ENCODE peak calls at places on chromosomes 5 and 9, in five cellular contexts. U is AG09319, O is hepatocyte, H is mammary epithelial cell, N is astrocyte of the spinal cord. B is an unnamed sample.

GRCh38 chr9:120902286-120902685 is 24.3 kb downstream of the TRAF1 start:
- DNase-seq in U (no peak), O (no peak), H (no peak), N (no peak), B (no peak)

GRCh38 chr5:142939884-142940283 is 169.7 kb downstream of the ARHGAP26 start:
- DNase-seq in U (no peak), O (no peak), H (no peak), N (no peak), B (no peak)

GRCh38 chr9:36759141-36759540 is 186.4 kb downstream of the MELK start:
- DNase-seq in U (no peak), O (no peak), H (no peak), N (no peak), B (no peak)

GRCh38 chr5:138783976-138784375 is 30.8 kb downstream of the CTNNA1 start:
- DNase-seq in U (no peak), O (no peak), H (no peak), N (no peak), B (no peak)

GRCh38 chr9:5278486-5278885 is 26.0 kb downstream of the RLN2 start:
- DNase-seq in U (no peak), O (no peak), H (no peak), N (no peak), B (no peak)

GRCh38 chr5:151063590-151063989 is 17.2 kb downstream of the TNIP1 start:
- DNase-seq in U (no peak), O (no peak), H (no peak), N (no peak), B (no peak)

GRCh38 chr9:105259731-105260612 is 15.5 kb downstream of the SLC44A1 start:
- DNase-seq in U (no peak), O (no peak), H (no peak), N (no peak), B (no peak)

GRCh38 chr5:41843456-41844112 is 26.6 kb downstream of the OXCT1 start:
- DNase-seq in U (peak), O (peak), H (peak), N (peak), B (no peak)

GRCh38 chr5:61293051-61293450 is 39.0 kb upstream of the ZSWIM6 start:
- DNase-seq in U (no peak), O (no peak), H (no peak), N (no peak), B (no peak)

GRCh38 chr9:88322906-88323566 is 65.2 kb upstream of the SPIN1 start:
- DNase-seq in U (no peak), O (no peak), H (peak), N (peak), B (no peak)

GRCh38 chr5:129019401-129019908 is 54.2 kb downstream of the SLC27A6 start:
- DNase-seq in U (no peak), O (no peak), H (no peak), N (no peak), B (no peak)

GRCh38 chr5:174259691-174260420 is 214.3 kb downstream of the NSG2 start:
- DNase-seq in U (no peak), O (no peak), H (no peak), N (no peak), B (no peak)

GRCh38 chr5:66689522-66690220 is 93.5 kb downstream of the MAST4 start:
- DNase-seq in U (no peak), O (no peak), H (no peak), N (no peak), B (no peak)

GRCh38 chr5:31173621-31174020 is 19.9 kb upstream of the CDH6 start:
- DNase-seq in U (no peak), O (no peak), H (no peak), N (no peak), B (no peak)

GRCh38 chr5:5063533-5063953 is 76.6 kb upstream of the ADAMTS16 start:
- DNase-seq in U (no peak), O (no peak), H (no peak), N (no peak), B (no peak)

GRCh38 chr5:139371482-139372435 is 11.3 kb downstream of the SLC23A1 start:
- DNase-seq in U (no peak), O (no peak), H (no peak), N (peak), B (peak)

GRCh38 chr5:120567066-120567465 is 103.0 kb downstream of the PRR16 start:
- DNase-seq in U (no peak), O (no peak), H (no peak), N (no peak), B (no peak)

GRCh38 chr5:53381-54174 is 38.4 kb upstream of the PLEKHG4B start:
- DNase-seq in U (no peak), O (peak), H (peak), N (peak), B (peak)

GRCh38 chr5:126917918-126918623 is 112.3 kb downstream of the MARCHF3 start:
- DNase-seq in U (no peak), O (peak), H (no peak), N (peak), B (no peak)

GRCh38 chr5:2753452-2754409 is 2.3 kb upstream of the IRX2 start:
- DNase-seq in U (no peak), O (peak), H (peak), N (no peak), B (no peak)

GRCh38 chr9:114108016-114108833 is 9.1 kb upstream of the KIF12 start:
- DNase-seq in U (peak), O (peak), H (peak), N (peak), B (peak)

GRCh38 chr5:143682221-143682620 is 129.7 kb upstream of the HMHB1 start:
- DNase-seq in U (peak), O (no peak), H (no peak), N (peak), B (no peak)

GRCh38 chr9:98993570-98993945 is 49.9 kb downstream of the COL15A1 start:
- DNase-seq in U (no peak), O (no peak), H (no peak), N (no peak), B (peak)

GRCh38 chr5:181283347-181283746 is 22.4 kb upstream of the TRIM52 start:
- DNase-seq in U (no peak), O (no peak), H (no peak), N (no peak), B (no peak)

GRCh38 chr9:121282309-121283071 is 14.5 kb downstream of the GSN start:
- DNase-seq in U (no peak), O (no peak), H (peak), N (peak), B (no peak)

GRCh38 chr5:170576602-170577584 is 73.1 kb downstream of the KCNIP1 start:
- DNase-seq in U (no peak), O (no peak), H (no peak), N (peak), B (no peak)

GRCh38 chr9:98251554-98251953 is 3.9 kb downstream of the TBC1D2 start:
- DNase-seq in U (no peak), O (no peak), H (peak), N (peak), B (no peak)

GRCh38 chr5:133809801-133810200 is 158.6 kb downstream of the C5orf15 start:
- DNase-seq in U (no peak), O (no peak), H (no peak), N (no peak), B (no peak)

GRCh38 chr9:33988219-33988890 is 60.3 kb downstream of the UBAP2 start:
- DNase-seq in U (no peak), O (no peak), H (peak), N (no peak), B (no peak)

GRCh38 chr5:151101151-151101550 is 20.3 kb upstream of the TNIP1 start:
- DNase-seq in U (no peak), O (no peak), H (no peak), N (no peak), B (no peak)

GRCh38 chr9:15142903-15143534 is 164.0 kb downstream of the TTC39B start:
- DNase-seq in U (peak), O (peak), H (no peak), N (peak), B (no peak)

DNA sequence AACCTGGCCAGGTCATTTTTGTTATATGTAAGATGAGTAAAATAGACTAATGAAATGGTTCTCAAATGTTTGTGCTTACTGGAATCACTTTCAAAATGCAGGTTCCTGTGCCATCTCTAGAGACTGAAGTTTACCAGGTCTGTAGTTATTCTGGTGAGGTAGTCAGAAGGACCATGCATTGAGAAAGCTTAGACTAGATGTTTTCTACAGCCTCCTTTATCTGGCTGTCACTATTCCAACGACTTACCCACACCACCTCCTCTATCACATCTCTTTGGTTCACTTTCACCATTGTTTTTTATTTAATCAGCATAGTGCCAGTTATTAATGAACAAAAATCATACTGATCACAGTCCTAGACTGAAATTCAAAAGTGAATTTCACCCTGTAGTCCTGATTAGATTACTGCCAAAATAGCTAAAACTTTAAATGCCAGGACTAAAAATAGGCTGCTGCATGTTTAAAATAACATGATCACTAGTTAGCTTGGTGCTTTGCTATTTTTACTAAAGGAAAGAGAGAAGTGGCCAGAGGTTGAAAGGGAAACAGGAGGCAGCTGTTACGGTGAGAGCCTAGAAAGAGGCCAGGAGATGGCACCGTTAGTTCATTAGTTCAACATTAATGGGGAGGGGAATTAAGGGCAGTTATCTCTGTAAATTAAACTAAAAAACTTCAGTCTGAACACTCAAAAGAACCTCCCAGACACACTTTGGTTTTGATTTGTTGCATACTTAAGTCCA is 13.9 kb upstream of the FNIP1 start:
- DNase-seq in U (no peak), O (peak), H (no peak), N (no peak), B (no peak)
- TF ChIP-seq CTCF in U (peak), O (peak), H (peak), N (peak), B (peak)

DNA sequence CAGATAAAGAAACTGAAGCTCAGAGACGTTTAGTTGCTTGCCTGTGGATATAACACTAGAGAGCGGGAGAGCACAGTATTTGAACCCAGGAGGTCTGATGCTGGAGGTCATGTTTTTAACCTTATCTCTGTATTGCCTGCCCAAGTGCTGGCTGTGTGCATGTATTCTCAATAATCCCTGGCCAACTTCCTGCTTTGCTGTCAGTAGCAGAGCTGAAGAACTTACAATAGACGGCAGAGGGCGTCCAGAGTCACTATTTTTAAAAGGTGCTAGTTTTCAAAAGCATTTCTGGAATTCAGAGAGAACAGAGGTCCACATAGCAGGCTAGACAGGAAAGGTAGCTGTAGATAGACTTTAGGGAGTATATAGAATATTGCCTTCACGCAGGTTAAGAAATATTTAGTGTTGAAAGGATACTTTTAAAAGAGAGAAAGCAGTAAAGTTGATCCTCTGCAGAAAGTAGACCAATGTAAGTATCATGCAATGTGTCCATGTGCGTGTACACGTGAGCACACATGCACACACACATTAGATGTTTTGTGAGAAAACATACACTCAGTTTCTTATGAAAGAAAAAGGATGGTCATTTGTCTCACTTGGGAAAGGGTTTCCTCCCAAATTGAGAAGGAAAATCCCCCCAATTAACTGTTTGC is 46.3 kb downstream of the PTCD2 start:
- DNase-seq in U (no peak), O (peak), H (peak), N (peak), B (no peak)
- TF ChIP-seq CTCF in U (peak), O (peak), H (peak), N (peak), B (peak)

GRCh38 chr9:23700359-23700758 is 125.7 kb downstream of the ELAVL2 start:
- DNase-seq in U (no peak), O (no peak), H (no peak), N (no peak), B (no peak)

GRCh38 chr9:23698161-23698560 is 127.9 kb downstream of the ELAVL2 start:
- DNase-seq in U (no peak), O (no peak), H (no peak), N (no peak), B (no peak)

GRCh38 chr9:23707249-23707648 is 118.8 kb downstream of the ELAVL2 start:
- DNase-seq in U (no peak), O (no peak), H (no peak), N (no peak), B (no peak)

GRCh38 chr9:23701291-23701690 is 124.7 kb downstream of the ELAVL2 start:
- DNase-seq in U (no peak), O (no peak), H (no peak), N (no peak), B (no peak)

DNA sequence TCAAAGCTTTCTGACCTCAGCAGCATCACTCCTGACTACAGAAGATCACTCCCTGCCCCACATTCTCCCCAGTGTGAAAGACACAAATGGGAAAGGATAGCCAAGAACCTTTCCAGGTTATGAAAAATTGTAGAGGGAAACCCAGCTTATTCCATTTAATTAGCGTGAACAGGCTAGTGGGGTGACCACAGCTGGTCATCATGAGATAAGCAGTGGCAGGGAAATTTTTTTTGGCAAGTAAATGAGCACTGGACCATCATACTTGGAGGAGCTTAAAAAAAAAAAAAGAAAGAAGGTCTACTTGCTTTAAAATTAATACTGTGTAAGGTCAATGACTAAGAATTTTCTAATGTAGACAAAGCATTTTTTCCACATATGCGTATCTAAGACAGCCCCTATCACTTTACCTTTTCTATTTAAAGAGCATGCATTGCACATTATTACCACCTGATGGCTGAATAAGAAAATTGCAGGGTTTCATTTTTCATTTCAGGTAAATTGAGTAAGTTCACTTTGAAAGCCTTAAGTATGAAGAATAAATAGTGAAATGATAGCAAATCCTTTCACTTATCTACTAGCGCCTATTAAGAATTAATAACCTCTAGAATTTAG is 123.6 kb downstream of the ELAVL2 start:
- DNase-seq in U (no peak), O (no peak), H (no peak), N (peak), B (no peak)
- TF ChIP-seq CTCF in U (no peak), O (peak), H (peak), N (peak), B (peak)

DNA sequence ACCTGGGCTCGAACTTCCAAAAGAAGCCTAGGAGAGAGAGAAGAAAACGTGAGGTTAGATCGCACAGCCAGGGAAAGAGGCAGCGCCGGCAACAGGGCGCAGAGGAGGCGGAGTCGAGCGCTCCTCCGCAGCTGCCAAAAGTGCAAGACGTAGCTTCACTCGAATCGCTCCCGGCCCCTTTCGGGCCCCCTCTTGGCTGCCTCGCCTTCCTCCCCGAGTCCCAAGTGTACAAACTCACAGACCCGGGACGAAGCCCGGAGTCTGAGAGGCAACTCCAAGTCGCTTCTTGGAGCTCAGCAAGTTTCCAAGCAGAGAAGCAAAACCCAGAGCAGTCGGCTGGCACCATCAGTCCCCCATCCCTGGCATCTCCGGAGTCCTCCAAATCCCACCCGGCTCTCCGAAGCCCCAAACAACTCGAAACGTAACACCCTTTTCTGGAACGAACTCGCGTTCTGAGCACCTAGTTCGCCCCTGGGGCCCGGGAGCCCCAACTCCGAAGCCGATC is 1.2 kb downstream of the MIER3 start:
- DNase-seq in U (peak), O (peak), H (peak), N (peak), B (peak)
- TF ChIP-seq CTCF in U (no peak), O (no peak), H (no peak), N (no peak), B (no peak)

DNA sequence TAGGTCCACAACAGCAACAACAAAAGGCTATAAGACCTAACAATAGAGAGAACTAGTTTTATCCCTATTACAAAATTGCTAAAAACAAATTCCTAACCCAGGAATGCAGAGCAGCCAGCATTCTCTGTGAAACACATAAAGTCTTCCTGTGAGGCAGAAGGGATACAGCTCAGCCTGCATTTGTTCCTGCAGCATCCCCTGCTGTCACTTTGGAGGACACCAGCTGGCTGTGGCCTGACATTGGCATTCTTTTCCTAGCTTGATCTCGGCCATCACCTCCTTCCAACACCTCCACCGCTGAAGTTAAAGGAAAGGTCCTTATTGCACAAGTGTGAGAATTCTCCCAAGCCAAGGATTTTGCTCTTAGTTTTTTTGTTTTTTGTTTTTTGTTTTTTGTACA is 186.1 kb downstream of the SNCAIP start:
- DNase-seq in U (no peak), O (peak), H (no peak), N (no peak), B (no peak)
- TF ChIP-seq CTCF in U (peak), O (peak), H (peak), N (peak), B (peak)

B was measured in type B pancreatic cell.